ENCODE peak calls at places on chromosomes 2 and 18, in five cellular contexts. Z is SK-MEL-5, D is OCI-LY7, W is WTC11, E is neural progenitor cell. R is an unnamed sample.

GRCh38 chr2:176134045-176134444 is 4.5 kb downstream of the HOXD8 start:
- DNase-seq in Z (no peak), D (no peak), W (no peak), E (no peak), R (no peak)

GRCh38 chr18:30094556-30094955 is 948.0 kb downstream of the DSC3 start:
- DNase-seq in Z (no peak), D (no peak), W (no peak), E (no peak), R (no peak)

GRCh38 chr2:104857262-104858221 is 3.6 kb downstream of the POU3F3 start:
- DNase-seq in Z (no peak), D (no peak), W (peak), E (peak), R (no peak)

GRCh38 chr18:57585421-57585820 is 1.1 kb downstream of the FECH start:
- DNase-seq in Z (peak), D (no peak), W (no peak), E (peak), R (no peak)

GRCh38 chr2:214130115-214130514 is 280.7 kb upstream of the VWC2L start:
- DNase-seq in Z (no peak), D (no peak), W (no peak), E (no peak), R (no peak)

GRCh38 chr2:44844651-44845270 is 96.7 kb upstream of the SIX3 start:
- DNase-seq in Z (no peak), D (no peak), W (no peak), E (no peak), R (no peak)

GRCh38 chr18:2994603-2995432 is 18.1 kb downstream of the LPIN2 start:
- DNase-seq in Z (peak), D (peak), W (peak), E (no peak), R (peak)

GRCh38 chr2:51706220-51706619 is 674.3 kb upstream of the NRXN1 start:
- DNase-seq in Z (no peak), D (no peak), W (no peak), E (no peak), R (no peak)

GRCh38 chr2:28437142-28437835 is 44.6 kb downstream of the FOSL2 start:
- DNase-seq in Z (no peak), D (no peak), W (no peak), E (no peak), R (no peak)

GRCh38 chr2:223970343-223971128 is 13.3 kb downstream of the MRPL44 start:
- DNase-seq in Z (peak), D (peak), W (no peak), E (peak), R (peak)

GRCh38 chr18:46343456-46343855 is 239.3 kb downstream of the HAUS1 start:
- DNase-seq in Z (no peak), D (no peak), W (no peak), E (no peak), R (no peak)

GRCh38 chr2:45928946-45929345 is 277.5 kb downstream of the PRKCE start:
- DNase-seq in Z (no peak), D (no peak), W (no peak), E (no peak), R (no peak)

GRCh38 chr2:23564618-23564967 is 179.6 kb downstream of the KLHL29 start:
- DNase-seq in Z (no peak), D (no peak), W (no peak), E (no peak), R (no peak)

GRCh38 chr2:19746137-19746585 is 155.6 kb downstream of the TTC32 start:
- DNase-seq in Z (no peak), D (no peak), W (no peak), E (no peak), R (no peak)

R was measured in COR-L47.